ENCODE peak calls at places on chromosomes 13 and 19, in four cellular contexts. One of them, this sample, is unnamed.

GRCh38 chr13:109870281-109871017 is 84.1 kb upstream of the IRS2 start:
- DNase-seq in A549: no peak
- DNase-seq in psoas muscle: no peak
- DNase-seq in dorsolateral prefrontal cortex: no peak
- DNase-seq in this sample: no peak

GRCh38 chr13:35876601-35877000 is 254.6 kb downstream of the DCLK1 start:
- DNase-seq in A549: no peak
- DNase-seq in dorsolateral prefrontal cortex: no peak
- DNase-seq in psoas muscle: no peak
- DNase-seq in this sample: no peak

GRCh38 chr19:38210458-38210987 is 13.5 kb downstream of the DPF1 start:
- DNase-seq in A549: no peak
- DNase-seq in psoas muscle: peak
- DNase-seq in dorsolateral prefrontal cortex: peak
- DNase-seq in this sample: no peak

GRCh38 chr13:37914781-37915391 is 45.3 kb upstream of the TRPC4 start:
- DNase-seq in psoas muscle: no peak
- DNase-seq in A549: no peak
- DNase-seq in dorsolateral prefrontal cortex: no peak
- DNase-seq in this sample: peak

GRCh38 chr19:30596813-30597399 is 224.7 kb downstream of the ZNF536 start:
- DNase-seq in dorsolateral prefrontal cortex: no peak
- DNase-seq in psoas muscle: no peak
- DNase-seq in A549: no peak
- DNase-seq in this sample: no peak

GRCh38 chr19:29583196-29584006 is 22.7 kb upstream of the POP4 start:
- DNase-seq in dorsolateral prefrontal cortex: no peak
- DNase-seq in A549: no peak
- DNase-seq in psoas muscle: no peak
- DNase-seq in this sample: no peak

GRCh38 chr19:5913739-5914357 is at the start of gene CAPS:
- DNase-seq in psoas muscle: no peak
- DNase-seq in A549: peak
- DNase-seq in dorsolateral prefrontal cortex: no peak
- DNase-seq in this sample: peak

GRCh38 chr13:49241296-49241695 is 6.4 kb upstream of the CDADC1 start:
- DNase-seq in psoas muscle: no peak
- DNase-seq in A549: no peak
- DNase-seq in dorsolateral prefrontal cortex: no peak
- DNase-seq in this sample: no peak

GRCh38 chr19:17405250-17406038 is at the start of gene BST2:
- DNase-seq in A549: no peak
- DNase-seq in psoas muscle: peak
- DNase-seq in dorsolateral prefrontal cortex: no peak
- DNase-seq in this sample: peak

GRCh38 chr19:8826371-8826770 is 5.7 kb downstream of the ZNF558 start:
- DNase-seq in A549: peak
- DNase-seq in psoas muscle: no peak
- DNase-seq in dorsolateral prefrontal cortex: no peak
- DNase-seq in this sample: no peak

GRCh38 chr13:74550039-74550438 is 415.8 kb upstream of the KLF12 start:
- DNase-seq in A549: no peak
- DNase-seq in dorsolateral prefrontal cortex: no peak
- DNase-seq in psoas muscle: no peak
- DNase-seq in this sample: no peak

GRCh38 chr13:33992891-33993336 is 175.0 kb downstream of the RFC3 start:
- DNase-seq in dorsolateral prefrontal cortex: no peak
- DNase-seq in psoas muscle: no peak
- DNase-seq in A549: no peak
- DNase-seq in this sample: no peak

GRCh38 chr13:43023244-43023931 is at the start of gene DNAJC15:
- DNase-seq in dorsolateral prefrontal cortex: peak
- DNase-seq in psoas muscle: peak
- DNase-seq in A549: no peak
- DNase-seq in this sample: no peak

GRCh38 chr19:4201798-4202197 is 19.3 kb downstream of the ANKRD24 start:
- DNase-seq in dorsolateral prefrontal cortex: no peak
- DNase-seq in psoas muscle: no peak
- DNase-seq in A549: no peak
- DNase-seq in this sample: no peak

GRCh38 chr19:11659612-11660011 is 62.3 kb downstream of the ZNF627 start:
- DNase-seq in dorsolateral prefrontal cortex: no peak
- DNase-seq in psoas muscle: no peak
- DNase-seq in A549: no peak
- DNase-seq in this sample: no peak

GRCh38 chr19:44280916-44281315 is 21.2 kb downstream of the ZNF233 start:
- DNase-seq in psoas muscle: no peak
- DNase-seq in dorsolateral prefrontal cortex: no peak
- DNase-seq in A549: no peak
- DNase-seq in this sample: no peak

DNA sequence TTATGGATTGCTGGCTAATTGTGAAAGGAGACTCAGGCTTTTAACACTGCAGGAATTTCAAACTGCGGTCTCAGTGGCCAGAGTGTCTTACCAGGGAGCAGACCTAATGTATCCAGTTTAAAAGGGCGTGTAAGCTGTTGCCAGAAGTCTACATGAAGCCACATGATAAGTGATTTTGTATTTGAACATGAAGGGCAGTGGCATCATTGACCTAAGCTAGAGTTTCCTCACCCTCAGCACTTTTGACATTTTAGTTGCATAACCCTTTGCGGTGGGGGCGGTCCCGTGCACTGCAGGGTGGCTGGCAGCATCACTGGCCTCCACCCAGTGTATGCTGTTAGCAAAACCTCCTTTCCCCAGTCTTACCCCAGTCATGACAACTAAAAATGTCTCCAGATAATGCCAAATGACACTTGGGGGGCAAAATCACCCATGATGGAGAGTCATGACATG is 23.7 kb upstream of the GPR18 start:
- DNase-seq in dorsolateral prefrontal cortex: no peak
- DNase-seq in psoas muscle: peak
- DNase-seq in A549: no peak
- DNase-seq in this sample: no peak
- H3K27ac ChIP-seq in dorsolateral prefrontal cortex: no peak
- H3K27ac ChIP-seq in psoas muscle: peak
- H3K27ac ChIP-seq in A549: no peak
- H3K27ac ChIP-seq in this sample: no peak

GRCh38 chr19:48501446-48501960 is 10.1 kb downstream of the LMTK3 start:
- DNase-seq in psoas muscle: no peak
- DNase-seq in dorsolateral prefrontal cortex: no peak
- DNase-seq in A549: no peak
- DNase-seq in this sample: peak
- H3K27ac ChIP-seq in psoas muscle: no peak
- H3K27ac ChIP-seq in dorsolateral prefrontal cortex: no peak
- H3K27ac ChIP-seq in A549: peak
- H3K27ac ChIP-seq in this sample: peak

GRCh38 chr19:47240561-47240960 is 9.6 kb upstream of the BBC3 start:
- DNase-seq in psoas muscle: peak
- DNase-seq in dorsolateral prefrontal cortex: no peak
- DNase-seq in A549: no peak
- DNase-seq in this sample: no peak

GRCh38 chr19:47243776-47244547 is 12.4 kb upstream of the CCDC9 start:
- DNase-seq in A549: peak
- DNase-seq in psoas muscle: peak
- DNase-seq in dorsolateral prefrontal cortex: peak
- DNase-seq in this sample: no peak

GRCh38 chr19:47241919-47242644 is 11.1 kb upstream of the BBC3 start:
- DNase-seq in psoas muscle: no peak
- DNase-seq in dorsolateral prefrontal cortex: no peak
- DNase-seq in A549: peak
- DNase-seq in this sample: no peak

GRCh38 chr19:47240996-47241918 is 10.3 kb upstream of the BBC3 start:
- DNase-seq in dorsolateral prefrontal cortex: peak
- DNase-seq in psoas muscle: peak
- DNase-seq in A549: peak
- DNase-seq in this sample: no peak

GRCh38 chr19:47243364-47243775 is 12.4 kb upstream of the BBC3 start:
- DNase-seq in A549: no peak
- DNase-seq in dorsolateral prefrontal cortex: no peak
- DNase-seq in psoas muscle: no peak
- DNase-seq in this sample: no peak
- H3K27ac ChIP-seq in A549: peak
- H3K27ac ChIP-seq in dorsolateral prefrontal cortex: peak
- H3K27ac ChIP-seq in psoas muscle: no peak
- H3K27ac ChIP-seq in this sample: peak

DNA sequence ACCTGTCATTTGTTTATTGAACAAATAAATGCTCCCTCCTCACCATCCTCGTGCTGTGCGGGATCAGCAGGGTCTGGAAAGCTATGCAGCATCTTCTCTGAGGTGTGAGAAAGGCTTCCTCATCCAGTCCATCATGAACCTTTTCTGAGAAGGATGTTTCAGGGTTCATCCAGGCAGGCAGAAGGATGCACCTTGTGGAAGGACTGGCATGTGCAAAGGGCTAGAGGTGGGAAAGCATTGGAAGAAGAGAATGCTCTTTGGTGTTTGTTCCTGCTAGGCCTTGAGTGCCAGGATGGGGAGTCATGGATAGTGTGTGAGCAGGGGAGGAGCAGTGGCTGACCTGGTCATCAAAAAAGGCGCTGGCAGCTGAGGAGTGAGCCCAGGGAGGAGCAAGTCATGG is 6.6 kb downstream of the PALM start:
- DNase-seq in A549: no peak
- DNase-seq in dorsolateral prefrontal cortex: no peak
- DNase-seq in psoas muscle: no peak
- DNase-seq in this sample: no peak
- H3K27ac ChIP-seq in A549: no peak
- H3K27ac ChIP-seq in dorsolateral prefrontal cortex: peak
- H3K27ac ChIP-seq in psoas muscle: no peak
- H3K27ac ChIP-seq in this sample: no peak

DNA sequence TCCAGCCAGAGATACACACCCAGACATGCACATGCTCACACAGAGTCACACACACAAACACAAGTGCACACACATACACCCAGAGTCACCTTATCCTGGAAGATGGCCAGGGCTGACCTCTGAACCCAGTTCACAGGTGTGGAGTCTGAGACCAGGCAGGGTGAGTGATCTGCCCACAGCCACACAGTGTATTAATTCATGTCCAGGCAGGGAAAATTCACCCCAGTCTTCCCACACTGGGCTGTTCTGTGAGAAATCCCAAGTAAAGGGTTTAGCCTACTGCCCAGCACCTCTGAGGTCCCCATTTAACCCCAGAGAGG is 2.0 kb downstream of the POU2F2 start:
- DNase-seq in psoas muscle: no peak
- DNase-seq in dorsolateral prefrontal cortex: no peak
- DNase-seq in A549: no peak
- DNase-seq in this sample: no peak
- H3K27ac ChIP-seq in psoas muscle: no peak
- H3K27ac ChIP-seq in dorsolateral prefrontal cortex: peak
- H3K27ac ChIP-seq in A549: no peak
- H3K27ac ChIP-seq in this sample: peak

DNA sequence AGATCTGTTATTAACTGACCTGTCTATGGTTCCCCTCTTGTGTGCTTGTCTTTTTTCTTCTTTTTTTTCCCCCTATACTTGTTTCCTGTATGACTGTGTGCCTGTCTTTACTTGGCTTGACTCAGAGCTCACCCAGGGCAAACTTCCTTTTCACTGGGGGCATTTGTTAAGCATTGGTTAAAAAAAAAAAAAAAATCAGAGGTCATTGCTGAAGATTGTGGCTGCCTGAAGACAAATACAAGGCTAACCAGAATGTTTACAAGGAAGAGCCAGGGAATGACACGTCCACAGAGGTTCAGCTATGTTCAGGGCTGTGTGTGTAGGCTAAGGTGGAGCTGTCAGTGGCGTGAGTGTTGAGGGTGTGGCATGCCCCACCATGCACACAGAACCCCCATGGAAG is 47.1 kb downstream of the LNX2 start:
- DNase-seq in dorsolateral prefrontal cortex: no peak
- DNase-seq in psoas muscle: no peak
- DNase-seq in A549: peak
- DNase-seq in this sample: peak
- H3K27ac ChIP-seq in dorsolateral prefrontal cortex: no peak
- H3K27ac ChIP-seq in psoas muscle: no peak
- H3K27ac ChIP-seq in A549: no peak
- H3K27ac ChIP-seq in this sample: peak

DNA sequence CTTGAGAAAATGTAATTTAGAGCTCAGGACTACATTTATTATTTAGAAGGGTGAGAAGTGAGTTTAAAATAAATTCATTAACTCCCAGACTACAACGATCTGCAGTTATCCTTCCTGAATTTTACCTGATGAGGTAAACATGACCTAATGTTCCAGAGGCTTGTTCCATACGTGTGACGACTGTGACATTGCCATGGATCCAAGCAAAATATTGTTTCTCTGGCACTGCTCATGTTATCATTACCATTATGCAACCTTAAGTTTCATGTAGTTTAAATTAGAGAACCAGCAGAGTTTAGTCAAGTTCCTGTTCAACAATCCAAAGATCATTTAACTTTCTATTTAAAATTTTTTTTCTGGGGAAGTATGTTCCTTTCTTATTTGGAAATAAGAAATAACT is 279.6 kb downstream of the KLF5 start:
- DNase-seq in dorsolateral prefrontal cortex: no peak
- DNase-seq in A549: peak
- DNase-seq in psoas muscle: no peak
- DNase-seq in this sample: no peak
- H3K27ac ChIP-seq in dorsolateral prefrontal cortex: no peak
- H3K27ac ChIP-seq in A549: peak
- H3K27ac ChIP-seq in psoas muscle: no peak
- H3K27ac ChIP-seq in this sample: peak

GRCh38 chr13:79810018-79810417 is 329.1 kb downstream of the NDFIP2 start:
- DNase-seq in A549: no peak
- DNase-seq in dorsolateral prefrontal cortex: no peak
- DNase-seq in psoas muscle: no peak
- DNase-seq in this sample: no peak
- H3K27ac ChIP-seq in A549: peak
- H3K27ac ChIP-seq in dorsolateral prefrontal cortex: no peak
- H3K27ac ChIP-seq in psoas muscle: no peak
- H3K27ac ChIP-seq in this sample: no peak

GRCh38 chr19:14561832-14562351 is 10.0 kb downstream of the NDUFB7 start:
- DNase-seq in dorsolateral prefrontal cortex: no peak
- DNase-seq in A549: no peak
- DNase-seq in psoas muscle: peak
- DNase-seq in this sample: no peak
- H3K27ac ChIP-seq in dorsolateral prefrontal cortex: peak
- H3K27ac ChIP-seq in A549: no peak
- H3K27ac ChIP-seq in psoas muscle: peak
- H3K27ac ChIP-seq in this sample: peak